ENCODE peak calls at places on chromosomes 1 and 21, in four cellular contexts. L is amygdala; A is activated CD8-positive, alpha-beta memory T cell treated with anti-CD3 and anti-CD28 coated beads for 24 hours; H is coronary artery. Z is an unnamed sample.

GRCh38 chr1:205286335-205286950 is 35.1 kb downstream of the NUAK2 start:
- DNase-seq in L (no peak), A (peak; percentile 83), H (no peak), Z (no peak)

GRCh38 chr1:207327994-207328393 is 6.5 kb downstream of the CD55 start:
- DNase-seq in L (no peak), A (no peak), H (no peak), Z (no peak)

GRCh38 chr21:44010429-44010828 is 1.7 kb upstream of the TRAPPC10 start:
- DNase-seq in L (no peak), A (no peak), H (no peak), Z (no peak)

GRCh38 chr1:25039229-25039628 is 109.2 kb upstream of the RUNX3 start:
- DNase-seq in L (no peak), A (no peak), H (no peak), Z (no peak)

GRCh38 chr1:153771841-153772593 is 3.2 kb upstream of the SLC27A3 start:
- DNase-seq in L (no peak), A (no peak), H (no peak), Z (no peak)

GRCh38 chr1:164622057-164622840 is 63.3 kb downstream of the PBX1 start:
- DNase-seq in L (no peak), A (no peak), H (no peak), Z (no peak)

GRCh38 chr1:60055336-60055735 is 18.2 kb downstream of the C1orf87 start:
- DNase-seq in L (no peak), A (no peak), H (no peak), Z (no peak)

GRCh38 chr1:61083799-61084385 is 1.5 kb downstream of the NFIA start:
- DNase-seq in L (no peak), A (no peak), H (no peak), Z (no peak)

GRCh38 chr1:63975447-63975846 is 201.6 kb downstream of the ROR1 start:
- DNase-seq in L (no peak), A (no peak), H (no peak), Z (no peak)

Z was measured in esophagus muscularis mucosa.